ENCODE peak calls at places on chromosomes 3 and 15, in five cellular contexts. One of them, this sample, is unnamed. For H3K36me3, the result is how much of the 10 kb centered on the place peaks cover.

GRCh38 chr3:151428386-151428785 is 32.5 kb downstream of the IGSF10 start:
- DNase-seq in mesendoderm: no peak
- DNase-seq in suprapubic skin: no peak
- DNase-seq in Panc1: no peak
- DNase-seq in tibial nerve: no peak
- DNase-seq in this sample: no peak

GRCh38 chr3:115974940-115975339 is 351.6 kb downstream of the GAP43 start:
- DNase-seq in Panc1: no peak
- DNase-seq in mesendoderm: no peak
- DNase-seq in tibial nerve: no peak
- DNase-seq in suprapubic skin: no peak
- DNase-seq in this sample: no peak

GRCh38 chr15:65535192-65535591 is 4.9 kb downstream of the HACD3 start:
- DNase-seq in tibial nerve: no peak
- DNase-seq in Panc1: no peak
- DNase-seq in mesendoderm: no peak
- DNase-seq in suprapubic skin: no peak
- DNase-seq in this sample: no peak

GRCh38 chr15:23497710-23498111 is 50.7 kb upstream of the GOLGA6L2 start:
- DNase-seq in tibial nerve: no peak
- DNase-seq in mesendoderm: no peak
- DNase-seq in Panc1: peak
- DNase-seq in suprapubic skin: no peak
- DNase-seq in this sample: no peak

GRCh38 chr3:141109761-141110160 is 58.6 kb downstream of the SPSB4 start:
- DNase-seq in Panc1: no peak
- DNase-seq in suprapubic skin: no peak
- DNase-seq in tibial nerve: no peak
- DNase-seq in mesendoderm: no peak
- DNase-seq in this sample: no peak

GRCh38 chr15:88769161-88769971 is 33.9 kb upstream of the ACAN start:
- DNase-seq in tibial nerve: no peak
- DNase-seq in suprapubic skin: no peak
- DNase-seq in mesendoderm: peak
- DNase-seq in Panc1: no peak
- DNase-seq in this sample: no peak

GRCh38 chr15:93179704-93180103 is 90.7 kb upstream of the RGMA start:
- DNase-seq in Panc1: no peak
- DNase-seq in mesendoderm: peak
- DNase-seq in tibial nerve: no peak
- DNase-seq in suprapubic skin: no peak
- DNase-seq in this sample: no peak

GRCh38 chr3:9770276-9770812 is 597 bp upstream of the CAMK1 start:
- DNase-seq in mesendoderm: no peak
- DNase-seq in Panc1: no peak
- DNase-seq in tibial nerve: peak
- DNase-seq in suprapubic skin: peak
- DNase-seq in this sample: peak

GRCh38 chr3:35679409-35680080 is 40.2 kb downstream of the ARPP21 start:
- DNase-seq in mesendoderm: no peak
- DNase-seq in tibial nerve: no peak
- DNase-seq in Panc1: no peak
- DNase-seq in suprapubic skin: no peak
- DNase-seq in this sample: no peak

GRCh38 chr15:97248376-97248775 is 712.1 kb upstream of the ARRDC4 start:
- DNase-seq in suprapubic skin: no peak
- DNase-seq in Panc1: no peak
- DNase-seq in mesendoderm: peak
- DNase-seq in tibial nerve: no peak
- DNase-seq in this sample: no peak

GRCh38 chr15:35127717-35128116 is 42.6 kb upstream of the NANOGP8 start:
- DNase-seq in Panc1: no peak
- DNase-seq in suprapubic skin: no peak
- DNase-seq in mesendoderm: no peak
- DNase-seq in tibial nerve: no peak
- DNase-seq in this sample: no peak

GRCh38 chr15:101049282-101049681 is 130.1 kb downstream of the LRRK1 start:
- DNase-seq in Panc1: no peak
- DNase-seq in mesendoderm: no peak
- DNase-seq in suprapubic skin: peak
- DNase-seq in tibial nerve: no peak
- DNase-seq in this sample: no peak

GRCh38 chr3:152742368-152743347 is 92.3 kb upstream of the P2RY1 start:
- DNase-seq in mesendoderm: no peak
- DNase-seq in Panc1: no peak
- DNase-seq in tibial nerve: no peak
- DNase-seq in suprapubic skin: no peak
- DNase-seq in this sample: no peak

GRCh38 chr3:63588897-63589296 is 63.6 kb upstream of the SNTN start:
- DNase-seq in Panc1: no peak
- DNase-seq in mesendoderm: no peak
- DNase-seq in tibial nerve: no peak
- DNase-seq in suprapubic skin: no peak
- DNase-seq in this sample: no peak

GRCh38 chr3:72458365-72458764 is 389.9 kb downstream of the SHQ1 start:
- DNase-seq in mesendoderm: no peak
- DNase-seq in Panc1: no peak
- DNase-seq in suprapubic skin: no peak
- DNase-seq in tibial nerve: no peak
- DNase-seq in this sample: no peak

GRCh38 chr3:123909785-123910184 is 25.7 kb upstream of the MYLK start:
- DNase-seq in tibial nerve: no peak
- DNase-seq in mesendoderm: no peak
- DNase-seq in suprapubic skin: no peak
- DNase-seq in Panc1: no peak
- DNase-seq in this sample: no peak

GRCh38 chr15:52368402-52368801 is 72.8 kb upstream of the MYO5C start:
- DNase-seq in suprapubic skin: no peak
- DNase-seq in tibial nerve: no peak
- DNase-seq in Panc1: no peak
- DNase-seq in mesendoderm: peak
- DNase-seq in this sample: no peak

GRCh38 chr15:40246496-40247275 is 7.8 kb downstream of the PAK6 start:
- DNase-seq in mesendoderm: no peak
- DNase-seq in Panc1: no peak
- DNase-seq in tibial nerve: no peak
- DNase-seq in suprapubic skin: peak
- DNase-seq in this sample: no peak

GRCh38 chr3:196941846-196942225 is 492 bp downstream of the NCBP2 start:
- DNase-seq in suprapubic skin: no peak
- DNase-seq in Panc1: no peak
- DNase-seq in mesendoderm: no peak
- DNase-seq in tibial nerve: no peak
- DNase-seq in this sample: no peak

GRCh38 chr3:38308456-38308855 is 26.4 kb downstream of the SLC22A14 start:
- DNase-seq in mesendoderm: no peak
- DNase-seq in suprapubic skin: no peak
- DNase-seq in tibial nerve: no peak
- DNase-seq in Panc1: no peak
- DNase-seq in this sample: no peak

GRCh38 chr3:120983321-120983665 is 75.3 kb downstream of the STXBP5L start:
- DNase-seq in mesendoderm: no peak
- DNase-seq in suprapubic skin: no peak
- DNase-seq in Panc1: no peak
- DNase-seq in tibial nerve: no peak
- DNase-seq in this sample: no peak

GRCh38 chr3:133040696-133041523 is 2.7 kb downstream of the TMEM108 start:
- DNase-seq in suprapubic skin: peak
- DNase-seq in tibial nerve: peak
- DNase-seq in mesendoderm: peak
- DNase-seq in Panc1: peak
- DNase-seq in this sample: peak

GRCh38 chr3:152797751-152798432 is 37.0 kb upstream of the P2RY1 start:
- DNase-seq in mesendoderm: peak
- DNase-seq in tibial nerve: no peak
- DNase-seq in suprapubic skin: no peak
- DNase-seq in Panc1: no peak
- DNase-seq in this sample: no peak

GRCh38 chr3:52044869-52045616 is 11.3 kb downstream of the DUSP7 start:
- DNase-seq in mesendoderm: peak
- DNase-seq in Panc1: no peak
- DNase-seq in tibial nerve: no peak
- DNase-seq in suprapubic skin: no peak
- DNase-seq in this sample: no peak

GRCh38 chr3:7382293-7383033 is 521.5 kb downstream of the GRM7 start:
- DNase-seq in suprapubic skin: no peak
- DNase-seq in mesendoderm: no peak
- DNase-seq in Panc1: no peak
- DNase-seq in tibial nerve: no peak
- DNase-seq in this sample: no peak

GRCh38 chr15:62758126-62758951 is 284.2 kb upstream of the TPM1 start:
- DNase-seq in mesendoderm: no peak
- DNase-seq in suprapubic skin: peak
- DNase-seq in tibial nerve: peak
- DNase-seq in Panc1: peak
- DNase-seq in this sample: peak

GRCh38 chr3:157542711-157543485 is 39.7 kb upstream of the VEPH1 start:
- DNase-seq in Panc1: no peak
- DNase-seq in suprapubic skin: peak
- DNase-seq in tibial nerve: peak
- DNase-seq in mesendoderm: peak
- DNase-seq in this sample: no peak

GRCh38 chr3:141738636-141739363 is 702 bp downstream of the RNF7 start:
- DNase-seq in suprapubic skin: no peak
- DNase-seq in mesendoderm: peak
- DNase-seq in tibial nerve: peak
- DNase-seq in Panc1: peak
- DNase-seq in this sample: no peak

GRCh38 chr3:6047016-6047415 is 813.9 kb upstream of the GRM7 start:
- DNase-seq in tibial nerve: no peak
- DNase-seq in mesendoderm: no peak
- DNase-seq in suprapubic skin: no peak
- DNase-seq in Panc1: no peak
- DNase-seq in this sample: no peak

GRCh38 chr3:28348286-28348636 is 260 bp upstream of the ZCWPW2 start:
- DNase-seq in suprapubic skin: peak
- DNase-seq in mesendoderm: no peak
- DNase-seq in tibial nerve: no peak
- DNase-seq in Panc1: no peak
- DNase-seq in this sample: peak

GRCh38 chr3:176431986-176432385 is 765.3 kb downstream of the TBL1XR1 start:
- DNase-seq in mesendoderm: no peak
- DNase-seq in suprapubic skin: no peak
- DNase-seq in Panc1: no peak
- DNase-seq in tibial nerve: no peak
- DNase-seq in this sample: no peak

DNA sequence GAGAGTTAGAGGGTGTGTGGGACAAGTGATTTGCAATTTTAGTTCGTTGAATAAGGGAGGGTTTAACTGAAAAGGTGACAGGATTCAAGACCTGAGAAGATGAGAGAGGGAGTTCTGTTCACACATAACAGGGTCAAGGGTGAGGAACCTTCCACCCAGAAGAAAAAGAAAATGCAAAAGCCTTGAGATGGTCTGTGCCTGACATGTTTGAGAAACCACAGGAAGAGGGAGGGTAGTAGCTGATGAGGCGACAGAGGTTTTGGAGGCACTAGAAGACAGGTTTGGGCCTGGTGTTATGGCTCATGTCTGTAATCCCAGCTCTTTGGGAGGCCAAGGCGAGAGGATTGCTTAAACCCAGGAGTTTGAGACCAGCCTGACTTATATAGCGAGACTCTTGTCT is 616 bp upstream of the SLC25A20 start:
- DNase-seq in tibial nerve: no peak
- DNase-seq in mesendoderm: no peak
- DNase-seq in Panc1: no peak
- DNase-seq in suprapubic skin: no peak
- DNase-seq in this sample: no peak
- H3K4me3 ChIP-seq in tibial nerve: peak
- H3K4me3 ChIP-seq in mesendoderm: no peak
- H3K4me3 ChIP-seq in Panc1: peak
- H3K4me3 ChIP-seq in suprapubic skin: peak
- H3K4me3 ChIP-seq in this sample: peak

DNA sequence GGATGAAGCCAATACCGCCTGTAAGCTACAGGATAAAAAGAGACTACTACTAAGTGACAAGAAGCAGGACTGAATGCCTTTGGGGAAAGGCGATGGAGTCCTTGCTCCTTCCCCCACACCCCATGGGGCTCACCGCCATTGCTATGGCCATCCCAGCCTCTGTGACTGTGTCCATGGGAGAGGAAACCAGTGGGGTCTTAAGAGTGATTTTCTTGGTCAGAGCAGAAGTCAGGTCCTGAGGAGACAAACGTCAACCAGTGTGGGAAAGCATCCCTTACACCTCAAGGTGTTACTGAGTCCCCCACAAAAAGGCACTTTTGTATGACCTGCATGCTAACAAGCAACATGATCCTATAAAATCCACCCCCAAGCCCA is 913 bp downstream of the IMPDH2 start:
- DNase-seq in suprapubic skin: no peak
- DNase-seq in Panc1: no peak
- DNase-seq in mesendoderm: no peak
- DNase-seq in tibial nerve: no peak
- DNase-seq in this sample: no peak
- H3K36me3 ChIP-seq in suprapubic skin: half or more
- H3K36me3 ChIP-seq in Panc1: under half
- H3K36me3 ChIP-seq in mesendoderm: under half
- H3K36me3 ChIP-seq in tibial nerve: under half
- H3K36me3 ChIP-seq in this sample: under half

GRCh38 chr15:36817776-36818175 is 238.3 kb downstream of the CDIN1 start:
- DNase-seq in Panc1: no peak
- DNase-seq in mesendoderm: no peak
- DNase-seq in tibial nerve: no peak
- DNase-seq in suprapubic skin: no peak
- DNase-seq in this sample: no peak
- H3K4me3 ChIP-seq in Panc1: no peak
- H3K4me3 ChIP-seq in mesendoderm: no peak
- H3K4me3 ChIP-seq in tibial nerve: no peak
- H3K4me3 ChIP-seq in suprapubic skin: no peak
- H3K4me3 ChIP-seq in this sample: no peak

GRCh38 chr15:48472756-48473155 is 141.5 kb downstream of the DUT start:
- DNase-seq in Panc1: no peak
- DNase-seq in mesendoderm: no peak
- DNase-seq in suprapubic skin: no peak
- DNase-seq in tibial nerve: no peak
- DNase-seq in this sample: no peak
- H3K36me3 ChIP-seq in Panc1: under half
- H3K36me3 ChIP-seq in mesendoderm: under half
- H3K36me3 ChIP-seq in suprapubic skin: under half
- H3K36me3 ChIP-seq in tibial nerve: under half
- H3K36me3 ChIP-seq in this sample: under half

GRCh38 chr15:41337631-41338522 is 5.2 kb downstream of the NUSAP1 start:
- DNase-seq in tibial nerve: no peak
- DNase-seq in suprapubic skin: no peak
- DNase-seq in Panc1: no peak
- DNase-seq in mesendoderm: peak
- DNase-seq in this sample: no peak
- H3K4me3 ChIP-seq in tibial nerve: no peak
- H3K4me3 ChIP-seq in suprapubic skin: no peak
- H3K4me3 ChIP-seq in Panc1: no peak
- H3K4me3 ChIP-seq in mesendoderm: no peak
- H3K4me3 ChIP-seq in this sample: no peak

GRCh38 chr15:56234804-56235203 is 8.9 kb downstream of the RFX7 start:
- DNase-seq in suprapubic skin: no peak
- DNase-seq in mesendoderm: no peak
- DNase-seq in tibial nerve: no peak
- DNase-seq in Panc1: no peak
- DNase-seq in this sample: no peak
- H3K36me3 ChIP-seq in suprapubic skin: under half
- H3K36me3 ChIP-seq in mesendoderm: under half
- H3K36me3 ChIP-seq in tibial nerve: under half
- H3K36me3 ChIP-seq in Panc1: under half
- H3K36me3 ChIP-seq in this sample: under half